ENCODE peak calls at places on chromosomes 2 and 18, in six cellular contexts. E is vagina, W is sigmoid colon, T is heart left ventricle, Z is PC-3, L is pancreas. P is an unnamed sample. For H3K4me1, the result is how much of the 10 kb centered on the place peaks cover.

GRCh38 chr2:182642328-182642727 is 73.7 kb upstream of the DNAJC10 start:
- DNase-seq in E (no peak), W (peak), T (peak), Z (peak), L (no peak), P (peak)

GRCh38 chr2:240604291-240604938 is 17.9 kb downstream of the CAPN10 start:
- DNase-seq in E (no peak), W (peak), T (peak), Z (peak), L (peak), P (peak)

GRCh38 chr2:68915345-68915841 is 37.3 kb downstream of the GKN2 start:
- DNase-seq in E (no peak), W (no peak), T (no peak), Z (no peak), L (no peak), P (no peak)

GRCh38 chr2:219461061-219461514 is 26.4 kb downstream of the SPEG start:
- DNase-seq in E (no peak), W (peak), T (peak), Z (no peak), L (no peak), P (no peak)

GRCh38 chr2:1863386-1863785 is 119.1 kb upstream of the PXDN start:
- DNase-seq in E (no peak), W (no peak), T (no peak), Z (no peak), L (no peak), P (no peak)

GRCh38 chr18:68429111-68429510 is 285.8 kb downstream of the TMX3 start:
- DNase-seq in E (no peak), W (no peak), T (no peak), Z (no peak), L (no peak), P (no peak)

GRCh38 chr18:44409071-44409470 is 271.6 kb upstream of the SETBP1 start:
- DNase-seq in E (no peak), W (no peak), T (no peak), Z (no peak), L (no peak), P (no peak)

GRCh38 chr2:195898505-195898904 is 170.1 kb downstream of the DNAH7 start:
- DNase-seq in E (no peak), W (peak), T (peak), Z (peak), L (peak), P (peak)

GRCh38 chr2:121417826-121418225 is 112.9 kb upstream of the RNU4ATAC start:
- DNase-seq in E (no peak), W (no peak), T (no peak), Z (no peak), L (no peak), P (no peak)

GRCh38 chr2:573805-574392 is 103.3 kb downstream of the TMEM18 start:
- DNase-seq in E (no peak), W (no peak), T (no peak), Z (no peak), L (no peak), P (no peak)

GRCh38 chr2:239148495-239149200 is 252.2 kb downstream of the HDAC4 start:
- DNase-seq in E (no peak), W (peak), T (no peak), Z (no peak), L (no peak), P (peak)

GRCh38 chr2:238458641-238459040 is 31.9 kb downstream of the ASB1 start:
- DNase-seq in E (no peak), W (no peak), T (no peak), Z (no peak), L (no peak), P (no peak)

GRCh38 chr2:111178730-111179405 is 58.2 kb downstream of the BCL2L11 start:
- DNase-seq in E (no peak), W (no peak), T (no peak), Z (peak), L (no peak), P (no peak)

GRCh38 chr2:44004735-44005602 is 9.2 kb upstream of the LRPPRC start:
- DNase-seq in E (no peak), W (no peak), T (no peak), Z (no peak), L (no peak), P (no peak)

GRCh38 chr2:66665124-66665984 is 230.4 kb downstream of the MEIS1 start:
- DNase-seq in E (no peak), W (no peak), T (no peak), Z (no peak), L (no peak), P (no peak)

GRCh38 chr2:137706786-137707613 is 257.3 kb upstream of the HNMT start:
- DNase-seq in E (no peak), W (peak), T (no peak), Z (no peak), L (no peak), P (peak)

GRCh38 chr2:220533485-220533884 is 906.1 kb downstream of the SLC4A3 start:
- DNase-seq in E (no peak), W (no peak), T (no peak), Z (peak), L (no peak), P (no peak)

GRCh38 chr2:60413819-60414178 is 139.7 kb downstream of the BCL11A start:
- DNase-seq in E (no peak), W (no peak), T (no peak), Z (no peak), L (no peak), P (no peak)

GRCh38 chr2:196927318-196928225 is 1.1 kb upstream of the PGAP1 start:
- DNase-seq in E (no peak), W (no peak), T (no peak), Z (peak), L (no peak), P (no peak)

GRCh38 chr2:225630824-225631533 is 231.5 kb downstream of the NYAP2 start:
- DNase-seq in E (no peak), W (no peak), T (no peak), Z (no peak), L (no peak), P (no peak)

GRCh38 chr2:137913169-137913568 is 51.1 kb upstream of the HNMT start:
- DNase-seq in E (no peak), W (no peak), T (no peak), Z (no peak), L (no peak), P (no peak)

GRCh38 chr2:172834881-172835280 is 99.2 kb downstream of the RAPGEF4 start:
- DNase-seq in E (no peak), W (no peak), T (no peak), Z (no peak), L (no peak), P (no peak)

GRCh38 chr18:77124452-77124922 is 8.1 kb downstream of the MBP start:
- DNase-seq in E (no peak), W (peak), T (no peak), Z (peak), L (no peak), P (no peak)

GRCh38 chr2:15889800-15890498 is 50.4 kb upstream of the MYCN start:
- DNase-seq in E (no peak), W (no peak), T (no peak), Z (no peak), L (no peak), P (no peak)

GRCh38 chr2:39033980-39034379 is 86.9 kb downstream of the SOS1 start:
- DNase-seq in E (no peak), W (no peak), T (no peak), Z (peak), L (no peak), P (no peak)

GRCh38 chr2:229090231-229090630 is 180.9 kb downstream of the PID1 start:
- DNase-seq in E (no peak), W (no peak), T (no peak), Z (no peak), L (no peak), P (no peak)

GRCh38 chr2:41414486-41415230 is 633.2 kb upstream of the PKDCC start:
- DNase-seq in E (no peak), W (no peak), T (no peak), Z (peak), L (no peak), P (no peak)

GRCh38 chr2:110991951-110992350 is 128.8 kb upstream of the BCL2L11 start:
- DNase-seq in E (no peak), W (no peak), T (no peak), Z (no peak), L (no peak), P (no peak)

GRCh38 chr2:185828326-185828725 is 89.7 kb downstream of the FSIP2 start:
- DNase-seq in E (no peak), W (no peak), T (no peak), Z (no peak), L (no peak), P (no peak)

GRCh38 chr2:61268249-61268648 is 106.3 kb downstream of the C2orf74 start:
- DNase-seq in E (no peak), W (no peak), T (no peak), Z (peak), L (no peak), P (no peak)

GRCh38 chr2:240296104-240296406 is 139.4 kb upstream of the GPC1 start:
- DNase-seq in E (peak), W (no peak), T (no peak), Z (no peak), L (no peak), P (no peak)

GRCh38 chr2:72263781-72264060 is 116.1 kb upstream of the CYP26B1 start:
- DNase-seq in E (no peak), W (no peak), T (no peak), Z (no peak), L (no peak), P (no peak)

GRCh38 chr18:10051877-10052631 is 138.2 kb downstream of the VAPA start:
- DNase-seq in E (no peak), W (peak), T (peak), Z (no peak), L (no peak), P (no peak)

GRCh38 chr18:10053861-10054260 is 140.0 kb downstream of the VAPA start:
- DNase-seq in E (no peak), W (no peak), T (no peak), Z (no peak), L (no peak), P (no peak)

GRCh38 chr18:10049721-10050120 is 135.9 kb downstream of the VAPA start:
- DNase-seq in E (no peak), W (no peak), T (no peak), Z (no peak), L (no peak), P (no peak)

GRCh38 chr18:10052871-10053270 is 139.1 kb downstream of the VAPA start:
- DNase-seq in E (no peak), W (no peak), T (no peak), Z (no peak), L (no peak), P (no peak)

DNA sequence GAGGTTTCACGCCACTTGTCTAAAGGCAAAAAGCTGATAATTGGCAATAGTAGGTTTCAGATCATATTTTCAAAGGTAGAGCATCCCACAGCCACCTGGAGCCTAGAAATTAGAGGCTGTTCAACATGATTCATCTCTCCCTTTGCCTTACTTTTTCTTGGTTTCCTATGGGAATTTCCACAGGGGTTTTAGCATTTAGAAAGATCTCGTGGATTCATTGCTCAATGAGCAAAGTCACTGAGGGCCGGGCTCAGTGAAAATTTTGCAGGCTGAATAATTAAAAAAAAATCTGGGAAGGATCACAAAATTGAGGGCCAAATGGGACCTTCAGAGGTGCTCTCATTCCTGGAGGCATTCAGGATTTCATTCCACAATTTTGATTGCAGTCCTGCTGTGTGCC is 137.1 kb downstream of the VAPA start:
- DNase-seq in E (no peak), W (no peak), T (no peak), Z (no peak), L (no peak), P (no peak)
- H3K4me1 ChIP-seq in E (half or more), W (under half), T (under half), Z (under half), L (under half), P (under half)

GRCh38 chr2:166126014-166126639 is 1.7 kb downstream of the SCN1A start:
- DNase-seq in E (no peak), W (no peak), T (no peak), Z (no peak), L (no peak), P (no peak)

GRCh38 chr2:166125557-166125956 is 2.3 kb downstream of the SCN1A start:
- DNase-seq in E (no peak), W (no peak), T (no peak), Z (no peak), L (no peak), P (no peak)

GRCh38 chr2:166133653-166134052 is 5.8 kb upstream of the SCN1A start:
- DNase-seq in E (no peak), W (no peak), T (no peak), Z (no peak), L (no peak), P (no peak)

GRCh38 chr2:166127217-166128155 is at the start of gene SCN1A:
- DNase-seq in E (no peak), W (no peak), T (no peak), Z (peak), L (no peak), P (no peak)

GRCh38 chr2:166128156-166128505 is 311 bp upstream of the SCN1A start:
- DNase-seq in E (no peak), W (no peak), T (no peak), Z (no peak), L (no peak), P (no peak)
- TF ChIP-seq CTCF in E (no peak), W (peak), T (no peak), Z (no peak), L (no peak), P (no peak)

GRCh38 chr2:119476301-119477117 is 44.9 kb downstream of the TMEM37 start:
- DNase-seq in E (no peak), W (peak), T (peak), Z (peak), L (peak), P (no peak)

GRCh38 chr2:119473621-119474370 is 42.1 kb downstream of the TMEM37 start:
- DNase-seq in E (no peak), W (peak), T (no peak), Z (no peak), L (no peak), P (no peak)

GRCh38 chr2:119475225-119475856 is 43.7 kb downstream of the TMEM37 start:
- DNase-seq in E (no peak), W (peak), T (peak), Z (no peak), L (no peak), P (no peak)

GRCh38 chr2:119474371-119475224 is 42.9 kb downstream of the TMEM37 start:
- DNase-seq in E (no peak), W (peak), T (no peak), Z (no peak), L (no peak), P (no peak)

DNA sequence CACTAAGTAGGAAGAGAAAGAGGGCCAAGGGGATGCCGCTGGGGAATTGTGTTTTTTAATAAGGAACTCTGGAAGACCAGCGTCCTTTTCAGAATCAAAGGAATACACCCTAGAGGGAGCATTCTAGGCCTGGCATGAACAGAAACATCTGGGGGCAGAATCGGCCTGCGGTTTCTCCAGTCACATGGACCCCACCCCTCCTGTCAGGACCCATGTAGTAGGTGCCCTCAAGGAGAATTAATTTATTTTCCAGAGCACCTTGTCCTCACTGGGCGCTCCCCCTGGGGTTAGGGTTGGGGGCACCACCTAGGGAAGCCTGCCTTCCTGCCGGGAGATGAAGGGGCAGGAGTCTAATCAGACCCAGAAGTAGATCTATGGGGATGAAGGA is 44.2 kb downstream of the TMEM37 start:
- DNase-seq in E (no peak), W (peak), T (no peak), Z (no peak), L (no peak), P (no peak)
- H3K27ac ChIP-seq in E (no peak), W (no peak), T (peak), Z (no peak), L (no peak), P (no peak)

GRCh38 chr2:36405183-36405582 is 49.6 kb downstream of the CRIM1 start:
- DNase-seq in E (no peak), W (no peak), T (no peak), Z (no peak), L (no peak), P (no peak)

GRCh38 chr2:36409971-36410370 is 54.4 kb downstream of the CRIM1 start:
- DNase-seq in E (no peak), W (no peak), T (no peak), Z (no peak), L (no peak), P (no peak)

GRCh38 chr2:36406296-36406695 is 50.7 kb downstream of the CRIM1 start:
- DNase-seq in E (no peak), W (no peak), T (no peak), Z (no peak), L (no peak), P (no peak)

GRCh38 chr2:36408198-36408703 is 52.7 kb downstream of the CRIM1 start:
- DNase-seq in E (no peak), W (no peak), T (peak), Z (no peak), L (no peak), P (peak)

DNA sequence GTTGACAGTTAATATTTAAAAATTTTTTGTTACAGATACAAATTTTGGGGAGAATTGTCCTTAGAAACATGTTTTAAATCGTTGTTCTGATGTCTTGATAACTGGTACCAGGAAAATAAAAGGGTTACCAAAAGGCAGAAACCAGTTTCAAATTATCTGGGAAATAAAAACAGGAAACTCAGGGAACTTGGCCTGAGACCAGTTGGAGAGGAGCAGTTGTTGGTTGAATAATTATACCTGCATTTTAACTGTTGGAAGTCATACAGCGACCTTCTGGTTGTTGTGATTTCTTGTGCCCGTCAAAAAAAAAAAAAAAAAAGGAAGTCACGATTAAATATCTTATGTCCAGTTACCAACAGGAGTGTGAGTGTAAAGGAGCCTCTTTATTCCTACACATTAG is 51.8 kb downstream of the CRIM1 start:
- DNase-seq in E (no peak), W (no peak), T (no peak), Z (no peak), L (no peak), P (no peak)
- H3K4me1 ChIP-seq in E (under half), W (half or more), T (under half), Z (under half), L (under half), P (under half)

GRCh38 chr2:26521054-26521912 is 43.4 kb upstream of the OTOF start:
- DNase-seq in E (no peak), W (peak), T (no peak), Z (peak), L (no peak), P (peak)
- TF ChIP-seq CTCF in E (no peak), W (no peak), T (peak), Z (peak), L (no peak), P (no peak)

GRCh38 chr18:23575309-23575651 is 11.0 kb downstream of the NPC1 start:
- DNase-seq in E (no peak), W (no peak), T (no peak), Z (no peak), L (no peak), P (no peak)

GRCh38 chr18:23573020-23573419 is 13.3 kb downstream of the NPC1 start:
- DNase-seq in E (no peak), W (no peak), T (no peak), Z (no peak), L (no peak), P (no peak)

GRCh38 chr18:23573948-23574431 is 12.3 kb downstream of the NPC1 start:
- DNase-seq in E (no peak), W (no peak), T (no peak), Z (peak), L (no peak), P (no peak)

GRCh38 chr18:23572570-23572969 is 13.7 kb downstream of the NPC1 start:
- DNase-seq in E (no peak), W (no peak), T (no peak), Z (no peak), L (no peak), P (no peak)

GRCh38 chr18:23574611-23575308 is 11.5 kb downstream of the NPC1 start:
- DNase-seq in E (no peak), W (no peak), T (no peak), Z (no peak), L (no peak), P (no peak)
- H3K27ac ChIP-seq in E (peak), W (no peak), T (peak), Z (peak), L (no peak), P (no peak)